ENCODE peak calls at places on chromosomes 5 and 9, in seven cellular contexts. One of them, this sample, is unnamed.

GRCh38 chr5:124832510-124832909 is 86.1 kb upstream of the ZNF608 start:
- DNase-seq in activated T-helper 1 cell treated with anti-CD3 and anti-CD28 coated beads, Interleukin-12 subunit alpha, Interleukin-12 subunit beta, Interleukin-2, Interleukin-4 antibody, amounts not matched to agents 30 ng/mL and 10 ng/mL and 1 ng/mL, durations not matched to agents 14 hours and 24 hours and 36 hours: no peak
- DNase-seq in D341Med: no peak
- DNase-seq in T-helper 17 cell: no peak
- DNase-seq in T-helper 2 cell: no peak
- DNase-seq in ELR: no peak
- DNase-seq in RWPE1: no peak
- DNase-seq in this sample: no peak

GRCh38 chr5:155539958-155540595 is 526.5 kb downstream of the KIF4B start:
- DNase-seq in T-helper 17 cell: no peak
- DNase-seq in activated T-helper 1 cell treated with anti-CD3 and anti-CD28 coated beads, Interleukin-12 subunit alpha, Interleukin-12 subunit beta, Interleukin-2, Interleukin-4 antibody, amounts not matched to agents 30 ng/mL and 10 ng/mL and 1 ng/mL, durations not matched to agents 14 hours and 24 hours and 36 hours: no peak
- DNase-seq in D341Med: no peak
- DNase-seq in RWPE1: no peak
- DNase-seq in ELR: no peak
- DNase-seq in T-helper 2 cell: no peak
- DNase-seq in this sample: no peak

GRCh38 chr5:137822158-137822764 is 45.4 kb upstream of the MYOT start:
- DNase-seq in activated T-helper 1 cell treated with anti-CD3 and anti-CD28 coated beads, Interleukin-12 subunit alpha, Interleukin-12 subunit beta, Interleukin-2, Interleukin-4 antibody, amounts not matched to agents 30 ng/mL and 10 ng/mL and 1 ng/mL, durations not matched to agents 14 hours and 24 hours and 36 hours: no peak
- DNase-seq in T-helper 17 cell: no peak
- DNase-seq in ELR: peak
- DNase-seq in T-helper 2 cell: no peak
- DNase-seq in D341Med: peak
- DNase-seq in RWPE1: peak
- DNase-seq in this sample: peak

GRCh38 chr5:180438785-180439780 is 55.1 kb upstream of the CNOT6 start:
- DNase-seq in T-helper 2 cell: no peak
- DNase-seq in RWPE1: no peak
- DNase-seq in D341Med: no peak
- DNase-seq in ELR: no peak
- DNase-seq in activated T-helper 1 cell treated with anti-CD3 and anti-CD28 coated beads, Interleukin-12 subunit alpha, Interleukin-12 subunit beta, Interleukin-2, Interleukin-4 antibody, amounts not matched to agents 30 ng/mL and 10 ng/mL and 1 ng/mL, durations not matched to agents 14 hours and 24 hours and 36 hours: no peak
- DNase-seq in T-helper 17 cell: no peak
- DNase-seq in this sample: peak

GRCh38 chr9:1875921-1876448 is 139.2 kb upstream of the SMARCA2 start:
- DNase-seq in T-helper 17 cell: no peak
- DNase-seq in T-helper 2 cell: no peak
- DNase-seq in RWPE1: no peak
- DNase-seq in D341Med: no peak
- DNase-seq in activated T-helper 1 cell treated with anti-CD3 and anti-CD28 coated beads, Interleukin-12 subunit alpha, Interleukin-12 subunit beta, Interleukin-2, Interleukin-4 antibody, amounts not matched to agents 30 ng/mL and 10 ng/mL and 1 ng/mL, durations not matched to agents 14 hours and 24 hours and 36 hours: peak
- DNase-seq in ELR: no peak
- DNase-seq in this sample: no peak

GRCh38 chr9:138010274-138010800 is 132.8 kb downstream of the CACNA1B start:
- DNase-seq in RWPE1: no peak
- DNase-seq in ELR: no peak
- DNase-seq in activated T-helper 1 cell treated with anti-CD3 and anti-CD28 coated beads, Interleukin-12 subunit alpha, Interleukin-12 subunit beta, Interleukin-2, Interleukin-4 antibody, amounts not matched to agents 30 ng/mL and 10 ng/mL and 1 ng/mL, durations not matched to agents 14 hours and 24 hours and 36 hours: no peak
- DNase-seq in T-helper 2 cell: no peak
- DNase-seq in T-helper 17 cell: no peak
- DNase-seq in D341Med: peak
- DNase-seq in this sample: no peak

GRCh38 chr5:53425598-53426516 is 54.6 kb upstream of the FST start:
- DNase-seq in T-helper 17 cell: no peak
- DNase-seq in activated T-helper 1 cell treated with anti-CD3 and anti-CD28 coated beads, Interleukin-12 subunit alpha, Interleukin-12 subunit beta, Interleukin-2, Interleukin-4 antibody, amounts not matched to agents 30 ng/mL and 10 ng/mL and 1 ng/mL, durations not matched to agents 14 hours and 24 hours and 36 hours: no peak
- DNase-seq in D341Med: peak
- DNase-seq in ELR: peak
- DNase-seq in RWPE1: peak
- DNase-seq in T-helper 2 cell: no peak
- DNase-seq in this sample: peak

GRCh38 chr5:97629281-97629680 is 446.2 kb upstream of the RIOK2 start:
- DNase-seq in RWPE1: no peak
- DNase-seq in D341Med: no peak
- DNase-seq in T-helper 17 cell: no peak
- DNase-seq in T-helper 2 cell: no peak
- DNase-seq in activated T-helper 1 cell treated with anti-CD3 and anti-CD28 coated beads, Interleukin-12 subunit alpha, Interleukin-12 subunit beta, Interleukin-2, Interleukin-4 antibody, amounts not matched to agents 30 ng/mL and 10 ng/mL and 1 ng/mL, durations not matched to agents 14 hours and 24 hours and 36 hours: no peak
- DNase-seq in ELR: peak
- DNase-seq in this sample: no peak

GRCh38 chr5:96785719-96786118 is 22.0 kb downstream of the ERAP1 start:
- DNase-seq in T-helper 2 cell: no peak
- DNase-seq in activated T-helper 1 cell treated with anti-CD3 and anti-CD28 coated beads, Interleukin-12 subunit alpha, Interleukin-12 subunit beta, Interleukin-2, Interleukin-4 antibody, amounts not matched to agents 30 ng/mL and 10 ng/mL and 1 ng/mL, durations not matched to agents 14 hours and 24 hours and 36 hours: no peak
- DNase-seq in T-helper 17 cell: no peak
- DNase-seq in RWPE1: no peak
- DNase-seq in D341Med: no peak
- DNase-seq in ELR: no peak
- DNase-seq in this sample: no peak

GRCh38 chr5:56259002-56259511 is 25.9 kb upstream of the ANKRD55 start:
- DNase-seq in RWPE1: peak
- DNase-seq in T-helper 2 cell: no peak
- DNase-seq in activated T-helper 1 cell treated with anti-CD3 and anti-CD28 coated beads, Interleukin-12 subunit alpha, Interleukin-12 subunit beta, Interleukin-2, Interleukin-4 antibody, amounts not matched to agents 30 ng/mL and 10 ng/mL and 1 ng/mL, durations not matched to agents 14 hours and 24 hours and 36 hours: no peak
- DNase-seq in D341Med: no peak
- DNase-seq in ELR: peak
- DNase-seq in T-helper 17 cell: no peak
- DNase-seq in this sample: no peak

GRCh38 chr9:106892632-106893031 is 29.7 kb downstream of the ZNF462 start:
- DNase-seq in activated T-helper 1 cell treated with anti-CD3 and anti-CD28 coated beads, Interleukin-12 subunit alpha, Interleukin-12 subunit beta, Interleukin-2, Interleukin-4 antibody, amounts not matched to agents 30 ng/mL and 10 ng/mL and 1 ng/mL, durations not matched to agents 14 hours and 24 hours and 36 hours: no peak
- DNase-seq in D341Med: no peak
- DNase-seq in RWPE1: peak
- DNase-seq in ELR: peak
- DNase-seq in T-helper 17 cell: no peak
- DNase-seq in T-helper 2 cell: no peak
- DNase-seq in this sample: peak

GRCh38 chr5:118451697-118452247 is 536.6 kb downstream of the DTWD2 start:
- DNase-seq in RWPE1: no peak
- DNase-seq in T-helper 17 cell: no peak
- DNase-seq in ELR: no peak
- DNase-seq in activated T-helper 1 cell treated with anti-CD3 and anti-CD28 coated beads, Interleukin-12 subunit alpha, Interleukin-12 subunit beta, Interleukin-2, Interleukin-4 antibody, amounts not matched to agents 30 ng/mL and 10 ng/mL and 1 ng/mL, durations not matched to agents 14 hours and 24 hours and 36 hours: no peak
- DNase-seq in T-helper 2 cell: no peak
- DNase-seq in D341Med: no peak
- DNase-seq in this sample: no peak

GRCh38 chr9:125444956-125445506 is 183.4 kb downstream of the GAPVD1 start:
- DNase-seq in RWPE1: no peak
- DNase-seq in D341Med: no peak
- DNase-seq in ELR: no peak
- DNase-seq in T-helper 2 cell: no peak
- DNase-seq in T-helper 17 cell: no peak
- DNase-seq in activated T-helper 1 cell treated with anti-CD3 and anti-CD28 coated beads, Interleukin-12 subunit alpha, Interleukin-12 subunit beta, Interleukin-2, Interleukin-4 antibody, amounts not matched to agents 30 ng/mL and 10 ng/mL and 1 ng/mL, durations not matched to agents 14 hours and 24 hours and 36 hours: no peak
- DNase-seq in this sample: no peak

GRCh38 chr9:114055061-114055460 is 23.0 kb downstream of the AMBP start:
- DNase-seq in T-helper 2 cell: no peak
- DNase-seq in D341Med: no peak
- DNase-seq in T-helper 17 cell: no peak
- DNase-seq in activated T-helper 1 cell treated with anti-CD3 and anti-CD28 coated beads, Interleukin-12 subunit alpha, Interleukin-12 subunit beta, Interleukin-2, Interleukin-4 antibody, amounts not matched to agents 30 ng/mL and 10 ng/mL and 1 ng/mL, durations not matched to agents 14 hours and 24 hours and 36 hours: no peak
- DNase-seq in RWPE1: no peak
- DNase-seq in ELR: no peak
- DNase-seq in this sample: no peak

GRCh38 chr5:29079771-29080170 is 2041.4 kb upstream of the CDH9 start:
- DNase-seq in ELR: no peak
- DNase-seq in RWPE1: no peak
- DNase-seq in T-helper 17 cell: no peak
- DNase-seq in activated T-helper 1 cell treated with anti-CD3 and anti-CD28 coated beads, Interleukin-12 subunit alpha, Interleukin-12 subunit beta, Interleukin-2, Interleukin-4 antibody, amounts not matched to agents 30 ng/mL and 10 ng/mL and 1 ng/mL, durations not matched to agents 14 hours and 24 hours and 36 hours: no peak
- DNase-seq in T-helper 2 cell: no peak
- DNase-seq in D341Med: no peak
- DNase-seq in this sample: peak

GRCh38 chr9:136163248-136163850 is 41.6 kb downstream of the LHX3 start:
- DNase-seq in RWPE1: no peak
- DNase-seq in activated T-helper 1 cell treated with anti-CD3 and anti-CD28 coated beads, Interleukin-12 subunit alpha, Interleukin-12 subunit beta, Interleukin-2, Interleukin-4 antibody, amounts not matched to agents 30 ng/mL and 10 ng/mL and 1 ng/mL, durations not matched to agents 14 hours and 24 hours and 36 hours: no peak
- DNase-seq in T-helper 17 cell: no peak
- DNase-seq in D341Med: no peak
- DNase-seq in T-helper 2 cell: no peak
- DNase-seq in ELR: no peak
- DNase-seq in this sample: no peak

GRCh38 chr9:96460877-96461276 is 10.9 kb downstream of the HABP4 start:
- DNase-seq in ELR: no peak
- DNase-seq in D341Med: no peak
- DNase-seq in RWPE1: no peak
- DNase-seq in T-helper 17 cell: no peak
- DNase-seq in activated T-helper 1 cell treated with anti-CD3 and anti-CD28 coated beads, Interleukin-12 subunit alpha, Interleukin-12 subunit beta, Interleukin-2, Interleukin-4 antibody, amounts not matched to agents 30 ng/mL and 10 ng/mL and 1 ng/mL, durations not matched to agents 14 hours and 24 hours and 36 hours: no peak
- DNase-seq in T-helper 2 cell: no peak
- DNase-seq in this sample: no peak

GRCh38 chr5:149445343-149445738 is 66.2 kb upstream of the IL17B start:
- DNase-seq in RWPE1: no peak
- DNase-seq in activated T-helper 1 cell treated with anti-CD3 and anti-CD28 coated beads, Interleukin-12 subunit alpha, Interleukin-12 subunit beta, Interleukin-2, Interleukin-4 antibody, amounts not matched to agents 30 ng/mL and 10 ng/mL and 1 ng/mL, durations not matched to agents 14 hours and 24 hours and 36 hours: no peak
- DNase-seq in T-helper 17 cell: no peak
- DNase-seq in D341Med: no peak
- DNase-seq in T-helper 2 cell: no peak
- DNase-seq in ELR: no peak
- DNase-seq in this sample: no peak